ENCODE peak calls at places on chromosomes 3 and 15, in seven cellular contexts. W is T-helper 9 cell, G is NCI-H1092, P is activated T-cell treated with anti-CD3 and anti-CD28 coated beads for 1 hour, M is fibroblast of mammary gland, B is T-cell, N is endothelial cell. S is an unnamed sample.

GRCh38 chr3:9214599-9214998 is 34.8 kb downstream of the SRGAP3 start:
- DNase-seq in M (peak), N (no peak), P (no peak), B (no peak), W (no peak), G (no peak), S (no peak)

GRCh38 chr15:49045691-49046112 is 544 bp downstream of the SECISBP2L start:
- DNase-seq in M (peak), N (peak), B (no peak), G (no peak), P (no peak), W (no peak), S (no peak)

GRCh38 chr15:74873756-74874424 is 725 bp upstream of the SCAMP2 start:
- DNase-seq in G (no peak), W (no peak), N (no peak), M (peak), P (no peak), B (no peak), S (no peak)

GRCh38 chr15:34318277-34319079 is 19.1 kb downstream of the SLC12A6 start:
- DNase-seq in P (no peak), W (no peak), N (peak), M (peak), G (no peak), B (peak), S (no peak)

GRCh38 chr15:48644827-48645557 is 517 bp downstream of the FBN1 start:
- DNase-seq in M (peak), B (no peak), P (no peak), G (no peak), N (peak), W (no peak), S (no peak)

GRCh38 chr15:89377842-89378698 is 43.4 kb upstream of the POLG start:
- DNase-seq in B (no peak), N (no peak), M (no peak), W (no peak), P (no peak), G (no peak), S (no peak)

GRCh38 chr3:83023050-83023449 is 1261.6 kb upstream of the GBE1 start:
- DNase-seq in W (no peak), P (no peak), G (no peak), B (no peak), N (no peak), M (no peak), S (no peak)

GRCh38 chr15:63019539-63020109 is 22.9 kb upstream of the TPM1 start:
- DNase-seq in W (no peak), M (peak), P (no peak), N (no peak), G (no peak), B (no peak), S (no peak)

GRCh38 chr3:173467501-173467900 is 70.0 kb downstream of the NLGN1 start:
- DNase-seq in P (no peak), G (no peak), M (peak), B (no peak), W (no peak), N (no peak), S (no peak)

GRCh38 chr3:134360046-134360445 is 14.2 kb downstream of the AMOTL2 start:
- DNase-seq in P (no peak), B (no peak), M (no peak), G (no peak), W (no peak), N (no peak), S (no peak)

GRCh38 chr15:69919816-69920215 is 177.9 kb downstream of the TLE3 start:
- DNase-seq in G (no peak), N (no peak), W (no peak), M (no peak), B (no peak), P (no peak), S (no peak)

S was measured in brain pericyte.